ENCODE peak calls at places on chromosomes 5 and 9, in four cellular contexts. One of them, this sample, is unnamed.
A peak's percentile ranks its signal among the peaks of the same experiment; 100 is the strongest.

GRCh38 chr5:58918015-58918729 is 335.3 kb downstream of the RAB3C start:
- DNase-seq in IMR-90: no peak
- DNase-seq in heart left ventricle: no peak
- DNase-seq in PC-9: no peak
- DNase-seq in this sample: no peak

GRCh38 chr5:34511481-34511880 is 144.6 kb upstream of the RAI14 start:
- DNase-seq in IMR-90: no peak
- DNase-seq in heart left ventricle: no peak
- DNase-seq in PC-9: no peak
- DNase-seq in this sample: no peak

GRCh38 chr9:113369583-113370140 is 7.1 kb downstream of the HDHD3 start:
- DNase-seq in IMR-90: no peak
- DNase-seq in heart left ventricle: no peak
- DNase-seq in PC-9: no peak
- DNase-seq in this sample: no peak

GRCh38 chr5:161376034-161376433 is 170.5 kb downstream of the GABRB2 start:
- DNase-seq in IMR-90: no peak
- DNase-seq in heart left ventricle: no peak
- DNase-seq in PC-9: no peak
- DNase-seq in this sample: no peak

GRCh38 chr5:134088994-134089560 is 25.4 kb upstream of the TCF7 start:
- DNase-seq in IMR-90: no peak
- DNase-seq in heart left ventricle: no peak
- DNase-seq in PC-9: no peak
- DNase-seq in this sample: no peak

GRCh38 chr9:132214027-132214622 is 52.3 kb downstream of the NTNG2 start:
- DNase-seq in IMR-90: peak; percentile 96
- DNase-seq in heart left ventricle: peak; percentile 84
- DNase-seq in PC-9: no peak
- DNase-seq in this sample: peak; percentile 79

GRCh38 chr9:118330191-118330986 is 626.2 kb downstream of the TLR4 start:
- DNase-seq in IMR-90: no peak
- DNase-seq in heart left ventricle: no peak
- DNase-seq in PC-9: no peak
- DNase-seq in this sample: no peak

GRCh38 chr5:158135682-158136176 is 276.8 kb upstream of the CLINT1 start:
- DNase-seq in IMR-90: no peak
- DNase-seq in heart left ventricle: no peak
- DNase-seq in PC-9: no peak
- DNase-seq in this sample: peak; percentile 57

GRCh38 chr9:93960971-93961841 is 6.1 kb upstream of the BARX1 start:
- DNase-seq in IMR-90: no peak
- DNase-seq in heart left ventricle: peak; percentile 39
- DNase-seq in PC-9: no peak
- DNase-seq in this sample: no peak

GRCh38 chr5:79526493-79526892 is 12.6 kb upstream of the HOMER1 start:
- DNase-seq in IMR-90: no peak
- DNase-seq in heart left ventricle: no peak
- DNase-seq in PC-9: no peak
- DNase-seq in this sample: no peak

GRCh38 chr5:37841223-37841622 is 1.4 kb upstream of the GDNF start:
- DNase-seq in IMR-90: no peak
- DNase-seq in heart left ventricle: no peak
- DNase-seq in PC-9: no peak
- DNase-seq in this sample: no peak

GRCh38 chr9:18601956-18602355 is 128.0 kb downstream of the ADAMTSL1 start:
- DNase-seq in IMR-90: peak; percentile 39
- DNase-seq in heart left ventricle: no peak
- DNase-seq in PC-9: no peak
- DNase-seq in this sample: peak; percentile 50

GRCh38 chr5:148290271-148291195 is 21.7 kb upstream of the SPINK7 start:
- DNase-seq in IMR-90: peak; percentile 19
- DNase-seq in heart left ventricle: no peak
- DNase-seq in PC-9: no peak
- DNase-seq in this sample: peak; percentile 13

GRCh38 chr5:57598756-57599155 is 116.1 kb upstream of the ACTBL2 start:
- DNase-seq in IMR-90: peak; percentile 94
- DNase-seq in heart left ventricle: no peak
- DNase-seq in PC-9: peak; percentile 35
- DNase-seq in this sample: peak; percentile 82

GRCh38 chr5:429453-430188 is 13.4 kb upstream of the EXOC3 start:
- DNase-seq in IMR-90: peak; percentile 62
- DNase-seq in heart left ventricle: peak; percentile 63
- DNase-seq in PC-9: no peak
- DNase-seq in this sample: peak; percentile 37

GRCh38 chr5:109756543-109757186 is 66.9 kb downstream of the MAN2A1 start:
- DNase-seq in IMR-90: no peak
- DNase-seq in heart left ventricle: no peak
- DNase-seq in PC-9: no peak
- DNase-seq in this sample: no peak
- TF ChIP-seq CTCF in IMR-90: no peak
- TF ChIP-seq CTCF in heart left ventricle: no peak
- TF ChIP-seq CTCF in PC-9: no peak
- TF ChIP-seq CTCF in this sample: no peak

GRCh38 chr5:77645995-77646639 is 7.6 kb upstream of the OTP start:
- DNase-seq in IMR-90: no peak
- DNase-seq in heart left ventricle: no peak
- DNase-seq in PC-9: no peak
- DNase-seq in this sample: no peak
- H3K4me3 ChIP-seq in IMR-90: no peak overlapping the region
- H3K4me3 ChIP-seq in heart left ventricle: no peak overlapping the region
- H3K4me3 ChIP-seq in PC-9: no peak overlapping the region
- H3K4me3 ChIP-seq in this sample: no peak overlapping the region

DNA sequence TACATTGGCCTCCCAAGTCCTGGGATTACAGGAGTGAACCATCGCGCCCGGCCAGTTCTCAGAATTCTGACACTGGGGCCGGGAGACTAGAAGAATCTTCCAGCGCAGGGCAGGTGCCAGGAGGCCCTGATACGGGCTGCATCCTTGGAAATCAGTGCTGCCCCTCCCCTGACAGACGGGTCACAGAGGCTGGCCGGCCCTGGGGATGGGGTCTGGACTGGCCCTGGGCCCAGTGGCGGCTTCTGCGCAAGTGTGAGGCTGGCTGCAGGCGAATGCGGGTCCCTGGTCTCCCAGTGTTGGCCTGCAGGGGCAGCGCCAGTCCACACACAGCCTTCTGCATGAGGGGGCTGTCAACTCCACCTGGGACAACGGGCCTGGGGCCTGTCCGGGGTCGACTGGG is 831 bp upstream of the TBC1D9B start:
- DNase-seq in IMR-90: no peak
- DNase-seq in heart left ventricle: no peak
- DNase-seq in PC-9: no peak
- DNase-seq in this sample: no peak
- TF ChIP-seq CTCF in IMR-90: peak; percentile 13
- TF ChIP-seq CTCF in heart left ventricle: peak; percentile 9
- TF ChIP-seq CTCF in PC-9: peak; percentile 16
- TF ChIP-seq CTCF in this sample: peak; percentile 15

GRCh38 chr9:127771570-127772189 is 6.8 kb downstream of the SH2D3C start:
- DNase-seq in IMR-90: no peak
- DNase-seq in heart left ventricle: no peak
- DNase-seq in PC-9: no peak
- DNase-seq in this sample: no peak
- H3K4me3 ChIP-seq in IMR-90: peak overlapping the region; percentile 35
- H3K4me3 ChIP-seq in heart left ventricle: peak overlapping the region; percentile 57
- H3K4me3 ChIP-seq in PC-9: peak overlapping the region; percentile 36
- H3K4me3 ChIP-seq in this sample: peak overlapping the region; percentile 6

GRCh38 chr9:126630458-126631237 is 16.9 kb downstream of the LMX1B start:
- DNase-seq in IMR-90: no peak
- DNase-seq in heart left ventricle: no peak
- DNase-seq in PC-9: no peak
- DNase-seq in this sample: no peak
- TF ChIP-seq CTCF in IMR-90: no peak
- TF ChIP-seq CTCF in heart left ventricle: no peak
- TF ChIP-seq CTCF in PC-9: no peak
- TF ChIP-seq CTCF in this sample: no peak

GRCh38 chr9:121754655-121755436 is 103.4 kb downstream of the DAB2IP start:
- DNase-seq in IMR-90: no peak
- DNase-seq in heart left ventricle: peak; percentile 40
- DNase-seq in PC-9: no peak
- DNase-seq in this sample: no peak
- H3K4me3 ChIP-seq in IMR-90: no peak overlapping the region
- H3K4me3 ChIP-seq in heart left ventricle: no peak overlapping the region
- H3K4me3 ChIP-seq in PC-9: no peak overlapping the region
- H3K4me3 ChIP-seq in this sample: no peak overlapping the region

GRCh38 chr5:172035039-172035438 is 28.6 kb upstream of the FBXW11 start:
- DNase-seq in IMR-90: no peak
- DNase-seq in heart left ventricle: no peak
- DNase-seq in PC-9: no peak
- DNase-seq in this sample: no peak
- TF ChIP-seq CTCF in IMR-90: no peak
- TF ChIP-seq CTCF in heart left ventricle: no peak
- TF ChIP-seq CTCF in PC-9: no peak
- TF ChIP-seq CTCF in this sample: no peak

GRCh38 chr5:17056056-17056690 is 120.1 kb upstream of the MYO10 start:
- DNase-seq in IMR-90: no peak
- DNase-seq in heart left ventricle: no peak
- DNase-seq in PC-9: peak; percentile 5
- DNase-seq in this sample: peak; percentile 28
- H3K4me3 ChIP-seq in IMR-90: no peak overlapping the region
- H3K4me3 ChIP-seq in heart left ventricle: no peak overlapping the region
- H3K4me3 ChIP-seq in PC-9: no peak overlapping the region
- H3K4me3 ChIP-seq in this sample: no peak overlapping the region

GRCh38 chr9:133276001-133276884 is 1.2 kb upstream of the ABO start:
- DNase-seq in IMR-90: no peak
- DNase-seq in heart left ventricle: no peak
- DNase-seq in PC-9: no peak
- DNase-seq in this sample: no peak

GRCh38 chr9:133274236-133275104 is 531 bp downstream of the ABO start:
- DNase-seq in IMR-90: no peak
- DNase-seq in heart left ventricle: no peak
- DNase-seq in PC-9: no peak
- DNase-seq in this sample: no peak

GRCh38 chr9:133273098-133273497 is 1.9 kb downstream of the ABO start:
- DNase-seq in IMR-90: no peak
- DNase-seq in heart left ventricle: no peak
- DNase-seq in PC-9: no peak
- DNase-seq in this sample: no peak

GRCh38 chr9:133275105-133276000 is at the start of gene ABO:
- DNase-seq in IMR-90: no peak
- DNase-seq in heart left ventricle: peak; percentile 77
- DNase-seq in PC-9: no peak
- DNase-seq in this sample: no peak

DNA sequence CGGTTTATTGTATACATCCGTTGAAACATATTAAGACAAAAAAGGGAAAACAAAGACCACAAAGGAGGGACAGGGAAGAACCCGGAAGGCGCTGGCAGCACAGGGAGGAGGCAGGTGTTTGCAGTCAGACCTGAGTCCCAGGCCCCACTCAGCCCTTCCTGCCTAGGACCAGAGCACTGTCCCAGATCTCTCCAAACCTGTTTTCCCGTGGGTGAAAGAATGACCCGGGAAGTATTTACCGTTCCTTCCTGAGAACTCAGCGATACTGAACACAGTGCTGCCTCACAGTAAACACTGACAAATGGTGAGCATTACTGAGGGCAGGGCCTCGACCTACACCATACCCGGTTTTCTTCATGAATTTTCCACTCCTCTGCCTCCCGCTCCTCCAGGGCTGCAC is 1.2 kb downstream of the ABO start:
- DNase-seq in IMR-90: no peak
- DNase-seq in heart left ventricle: no peak
- DNase-seq in PC-9: no peak
- DNase-seq in this sample: no peak
- TF ChIP-seq CTCF in IMR-90: no peak
- TF ChIP-seq CTCF in heart left ventricle: no peak
- TF ChIP-seq CTCF in PC-9: no peak
- TF ChIP-seq CTCF in this sample: no peak

DNA sequence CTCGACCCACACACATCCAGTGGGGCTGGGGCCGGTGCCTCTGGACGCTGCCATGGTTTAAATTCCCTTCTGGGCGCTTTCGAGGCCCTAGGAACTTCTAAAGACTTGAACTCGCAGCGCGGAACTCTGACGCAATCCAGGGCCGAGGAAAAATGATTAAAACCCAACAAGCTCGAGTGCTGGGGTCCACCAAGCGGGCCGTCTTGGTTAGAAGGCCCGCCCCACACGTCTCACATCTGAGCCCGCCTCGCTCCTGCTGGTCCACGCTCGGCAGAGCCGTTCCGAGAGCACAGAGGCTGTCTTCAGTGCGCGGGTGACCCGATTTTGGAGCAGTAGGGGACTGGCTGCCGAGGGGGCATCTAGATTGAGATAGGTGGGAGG is 1.5 kb downstream of the CRHBP start:
- DNase-seq in IMR-90: no peak
- DNase-seq in heart left ventricle: no peak
- DNase-seq in PC-9: no peak
- DNase-seq in this sample: no peak
- H3K4me3 ChIP-seq in IMR-90: no peak overlapping the region
- H3K4me3 ChIP-seq in heart left ventricle: peak overlapping the region; percentile 48
- H3K4me3 ChIP-seq in PC-9: no peak overlapping the region
- H3K4me3 ChIP-seq in this sample: no peak overlapping the region

This sample was measured in fibroblast of mammary gland.